ENCODE peak calls at places on chromosomes 16 and 17, in five cellular contexts. C is putamen; R is mucosa of gallbladder; E is activated gamma-delta T cell treated with anti-CD3 and anti-CD28 coated beads, Interleukin-2, amount 50 U/mL, for 16 hours; D is AML-193. U is an unnamed sample.

GRCh38 chr16:88726408-88726749 is 20.1 kb downstream of the CTU2 start:
- DNase-seq in E (no peak), R (no peak), C (no peak), D (no peak), U (no peak)

GRCh38 chr17:36149296-36149820 is 27.1 kb downstream of the TBC1D3B start:
- DNase-seq in R (peak; percentile 19), C (no peak), D (peak; percentile 53), E (no peak), U (no peak)

GRCh38 chr17:79897243-79898063 is 58.2 kb upstream of the CBX4 start:
- DNase-seq in E (no peak), C (no peak), R (no peak), D (no peak), U (no peak)

GRCh38 chr17:32192379-32192778 is 50.1 kb downstream of the RHOT1 start:
- DNase-seq in C (no peak), D (no peak), R (no peak), E (no peak), U (no peak)

GRCh38 chr17:66670211-66670610 is 164.7 kb upstream of the CACNG5 start:
- DNase-seq in E (no peak), D (peak; percentile 9), R (no peak), C (no peak), U (no peak)

GRCh38 chr17:68011199-68011665 is 15.0 kb upstream of the C17orf58 start:
- DNase-seq in C (peak; percentile 11), D (peak; percentile 77), E (peak; percentile 50), R (no peak), U (no peak)

GRCh38 chr17:71625330-71625729 is 495.5 kb upstream of the SOX9 start:
- DNase-seq in R (no peak), E (no peak), D (no peak), C (no peak), U (no peak)

GRCh38 chr17:41811549-41812175 is at the start of gene P3H4:
- DNase-seq in E (peak; percentile 50), R (peak; percentile 77), C (peak; percentile 68), D (peak; percentile 78), U (peak; percentile 31)

GRCh38 chr16:51120289-51121008 is 30.6 kb downstream of the SALL1 start:
- DNase-seq in E (no peak), D (no peak), C (no peak), R (no peak), U (no peak)

GRCh38 chr17:82419471-82419995 is 1.1 kb upstream of the OGFOD3 start:
- DNase-seq in C (no peak), E (no peak), R (no peak), D (peak; percentile 29), U (no peak)

GRCh38 chr17:29176500-29177351 is 3.5 kb downstream of the MYO18A start:
- DNase-seq in R (no peak), E (no peak), C (peak; percentile 46), D (peak; percentile 56), U (no peak)

GRCh38 chr17:1294157-1294717 is 14.8 kb downstream of the TRARG1 start:
- DNase-seq in R (peak; percentile 58), E (peak; percentile 77), C (no peak), D (no peak), U (no peak)